ENCODE peak calls at places on chromosomes 11 and 22, in nine cellular contexts. V is neuronal stem cell, D is thoracic aorta, N is heart right ventricle, H is tibial artery, T is aorta, L is HepG2, M is sigmoid colon, Z is psoas muscle. K is an unnamed sample.

GRCh38 chr11:122116591-122116990 is 576 bp upstream of the BLID start:
- DNase-seq in V (no peak), D (no peak), N (no peak), H (no peak), T (no peak), L (no peak), M (no peak), Z (no peak), K (no peak)

GRCh38 chr22:37922177-37922576 is 16.1 kb downstream of the MICALL1 start:
- DNase-seq in V (no peak), D (no peak), N (no peak), H (no peak), T (no peak), L (no peak), M (no peak), Z (no peak), K (no peak)

GRCh38 chr11:122097419-122098001 is 18.5 kb downstream of the BLID start:
- DNase-seq in V (no peak), D (no peak), N (no peak), H (no peak), T (no peak), L (no peak), M (no peak), Z (no peak), K (no peak)

GRCh38 chr11:46216040-46216764 is 61.3 kb upstream of the CREB3L1 start:
- DNase-seq in V (no peak), D (no peak), N (no peak), H (no peak), T (no peak), L (no peak), M (no peak), Z (no peak), K (no peak)

GRCh38 chr11:47355283-47356128 is 3.0 kb upstream of the MYBPC3 start:
- DNase-seq in V (peak), D (peak), N (peak), H (peak), T (peak), L (peak), M (peak), Z (peak), K (peak)

GRCh38 chr11:71397961-71398360 is 50.2 kb downstream of the DHCR7 start:
- DNase-seq in V (no peak), D (no peak), N (no peak), H (no peak), T (no peak), L (no peak), M (no peak), Z (no peak), K (no peak)

GRCh38 chr11:66976048-66976467 is 954 bp downstream of the C11orf86 start:
- DNase-seq in V (peak), D (no peak), N (no peak), H (no peak), T (no peak), L (peak), M (no peak), Z (no peak), K (peak)

GRCh38 chr11:46106530-46107407 is 14.5 kb downstream of the PHF21A start:
- DNase-seq in V (no peak), D (no peak), N (no peak), H (no peak), T (no peak), L (no peak), M (no peak), Z (no peak), K (no peak)

GRCh38 chr11:31246451-31247165 is 122.9 kb downstream of the DCDC1 start:
- DNase-seq in V (no peak), D (no peak), N (no peak), H (peak), T (no peak), L (no peak), M (no peak), Z (peak), K (peak)

GRCh38 chr22:41976961-41977566 is 7.8 kb downstream of the SEPTIN3 start:
- DNase-seq in V (no peak), D (no peak), N (no peak), H (no peak), T (no peak), L (no peak), M (no peak), Z (no peak), K (peak)

GRCh38 chr11:57900315-57900714 is 123.4 kb upstream of the OR9Q1 start:
- DNase-seq in V (no peak), D (no peak), N (no peak), H (no peak), T (no peak), L (no peak), M (no peak), Z (no peak), K (no peak)

GRCh38 chr22:39149915-39150847 is 2.3 kb downstream of the CBX7 start:
- DNase-seq in V (no peak), D (no peak), N (no peak), H (peak), T (peak), L (peak), M (peak), Z (peak), K (no peak)

GRCh38 chr11:67636962-67637361 is 2.6 kb downstream of the TBX10 start:
- DNase-seq in V (no peak), D (no peak), N (no peak), H (no peak), T (no peak), L (no peak), M (peak), Z (no peak), K (no peak)

GRCh38 chr11:134905966-134906955 is 494.2 kb upstream of the B3GAT1 start:
- DNase-seq in V (no peak), D (no peak), N (no peak), H (no peak), T (no peak), L (no peak), M (no peak), Z (no peak), K (no peak)

GRCh38 chr22:39122772-39123470 is 25.9 kb downstream of the APOBEC3H start:
- DNase-seq in V (no peak), D (no peak), N (no peak), H (no peak), T (no peak), L (no peak), M (peak), Z (no peak), K (no peak)

GRCh38 chr11:97525273-97525672 is 1135.5 kb downstream of the JRKL start:
- DNase-seq in V (no peak), D (no peak), N (no peak), H (no peak), T (no peak), L (no peak), M (no peak), Z (no peak), K (no peak)

GRCh38 chr11:11965656-11966353 is 42.6 kb downstream of the DKK3 start:
- DNase-seq in V (no peak), D (no peak), N (no peak), H (no peak), T (no peak), L (no peak), M (peak), Z (peak), K (peak)

GRCh38 chr11:63945482-63946163 is 6.8 kb downstream of the NAA40 start:
- DNase-seq in V (peak), D (peak), N (peak), H (peak), T (peak), L (peak), M (peak), Z (peak), K (peak)

GRCh38 chr11:13923182-13923581 is 39.3 kb upstream of the SPON1 start:
- DNase-seq in V (no peak), D (no peak), N (no peak), H (no peak), T (no peak), L (no peak), M (no peak), Z (no peak), K (no peak)

GRCh38 chr11:25925359-25925758 is 406.6 kb upstream of the ANO3 start:
- DNase-seq in V (no peak), D (no peak), N (no peak), H (no peak), T (no peak), L (no peak), M (no peak), Z (no peak), K (no peak)

GRCh38 chr11:117634756-117635593 is 162.0 kb downstream of the DSCAML1 start:
- DNase-seq in V (no peak), D (no peak), N (no peak), H (no peak), T (no peak), L (no peak), M (no peak), Z (no peak), K (peak)

GRCh38 chr11:42524534-42525227 is 787.1 kb upstream of the API5 start:
- DNase-seq in V (peak), D (no peak), N (no peak), H (peak), T (no peak), L (peak), M (peak), Z (no peak), K (peak)

GRCh38 chr11:93492464-93493251 is 50.5 kb downstream of the SMCO4 start:
- DNase-seq in V (no peak), D (no peak), N (no peak), H (no peak), T (no peak), L (peak), M (no peak), Z (no peak), K (no peak)

GRCh38 chr11:121253951-121254350 is 38.6 kb upstream of the SC5D start:
- DNase-seq in V (no peak), D (no peak), N (no peak), H (no peak), T (no peak), L (no peak), M (no peak), Z (no peak), K (no peak)

GRCh38 chr11:76314741-76315090 is 66.2 kb downstream of the THAP12 start:
- DNase-seq in V (no peak), D (no peak), N (no peak), H (no peak), T (no peak), L (no peak), M (no peak), Z (no peak), K (no peak)

GRCh38 chr11:83235825-83236224 is 42.3 kb downstream of the ANKRD42 start:
- DNase-seq in V (no peak), D (no peak), N (no peak), H (no peak), T (no peak), L (no peak), M (no peak), Z (no peak), K (no peak)

GRCh38 chr11:116567721-116568242 is 205.0 kb downstream of the BUD13 start:
- DNase-seq in V (no peak), D (no peak), N (no peak), H (no peak), T (no peak), L (no peak), M (no peak), Z (no peak), K (no peak)

GRCh38 chr22:33579448-33580093 is 340.7 kb downstream of the LARGE1 start:
- DNase-seq in V (peak), D (no peak), N (peak), H (peak), T (no peak), L (peak), M (peak), Z (peak), K (peak)

GRCh38 chr22:35510481-35510934 is 30.1 kb upstream of the RASD2 start:
- DNase-seq in V (no peak), D (no peak), N (no peak), H (no peak), T (no peak), L (no peak), M (no peak), Z (no peak), K (no peak)

GRCh38 chr11:100920571-100920970 is 209.0 kb downstream of the PGR start:
- DNase-seq in V (no peak), D (no peak), N (no peak), H (no peak), T (no peak), L (no peak), M (no peak), Z (no peak), K (no peak)

GRCh38 chr11:96038046-96038445 is 114.1 kb upstream of the MTMR2 start:
- DNase-seq in V (no peak), D (no peak), N (no peak), H (no peak), T (no peak), L (no peak), M (no peak), Z (no peak), K (no peak)

GRCh38 chr22:31093090-31093850 is 12.2 kb downstream of the SMTN start:
- DNase-seq in V (no peak), D (no peak), N (peak), H (no peak), T (peak), L (no peak), M (peak), Z (peak), K (peak)

GRCh38 chr11:7490535-7490934 is 5.2 kb downstream of the OLFML1 start:
- DNase-seq in V (no peak), D (no peak), N (no peak), H (no peak), T (no peak), L (no peak), M (no peak), Z (no peak), K (no peak)

GRCh38 chr11:1744137-1744878 is 6.1 kb downstream of the IFITM10 start:
- DNase-seq in V (no peak), D (no peak), N (peak), H (no peak), T (peak), L (no peak), M (no peak), Z (peak), K (peak)

GRCh38 chr11:23404225-23405160 is 544.2 kb upstream of the CCDC179 start:
- DNase-seq in V (no peak), D (no peak), N (no peak), H (no peak), T (peak), L (no peak), M (peak), Z (no peak), K (no peak)

GRCh38 chr22:46577361-46578249 is 40.2 kb upstream of the CELSR1 start:
- DNase-seq in V (no peak), D (no peak), N (peak), H (no peak), T (peak), L (no peak), M (peak), Z (peak), K (peak)

GRCh38 chr11:62398011-62398994 is 20.5 kb upstream of the SCGB1A1 start:
- DNase-seq in V (no peak), D (no peak), N (peak), H (peak), T (peak), L (peak), M (peak), Z (peak), K (peak)

GRCh38 chr11:77175869-77176539 is 48.0 kb downstream of the MYO7A start:
- DNase-seq in V (no peak), D (no peak), N (peak), H (peak), T (no peak), L (no peak), M (peak), Z (peak), K (peak)

GRCh38 chr22:23282986-23283385 is 102.7 kb downstream of the BCR start:
- DNase-seq in V (no peak), D (no peak), N (no peak), H (no peak), T (no peak), L (no peak), M (no peak), Z (no peak), K (peak)

GRCh38 chr22:49892226-49892899 is 25.9 kb downstream of the ALG12 start:
- DNase-seq in V (no peak), D (no peak), N (peak), H (no peak), T (peak), L (no peak), M (no peak), Z (peak), K (no peak)
- H3K27ac ChIP-seq in V (no peak), D (no peak), N (no peak), H (no peak), T (no peak), L (no peak), M (no peak), Z (peak), K (no peak)

DNA sequence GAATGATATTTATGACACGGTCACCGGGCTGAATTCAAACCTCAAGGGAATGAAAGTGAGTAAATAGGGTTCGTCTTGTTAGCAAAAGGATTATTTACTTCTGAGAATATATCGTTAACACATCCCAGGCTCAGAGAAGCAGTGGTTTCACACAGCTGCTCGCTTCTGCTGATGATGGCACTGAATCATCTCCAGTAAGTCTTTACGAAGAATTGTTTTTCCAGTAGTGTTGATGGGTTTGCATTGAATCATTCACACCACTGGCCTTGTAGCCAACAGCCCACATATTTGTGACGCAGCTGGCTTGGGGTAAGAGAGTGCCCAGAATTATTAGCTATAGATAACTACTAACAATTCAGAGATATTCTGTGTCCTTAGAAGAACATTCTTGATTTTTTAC is 236.3 kb downstream of the CADM1 start:
- DNase-seq in V (no peak), D (no peak), N (no peak), H (no peak), T (no peak), L (no peak), M (no peak), Z (no peak), K (no peak)
- H3K27ac ChIP-seq in V (no peak), D (no peak), N (no peak), H (no peak), T (no peak), L (no peak), M (no peak), Z (peak), K (peak)

DNA sequence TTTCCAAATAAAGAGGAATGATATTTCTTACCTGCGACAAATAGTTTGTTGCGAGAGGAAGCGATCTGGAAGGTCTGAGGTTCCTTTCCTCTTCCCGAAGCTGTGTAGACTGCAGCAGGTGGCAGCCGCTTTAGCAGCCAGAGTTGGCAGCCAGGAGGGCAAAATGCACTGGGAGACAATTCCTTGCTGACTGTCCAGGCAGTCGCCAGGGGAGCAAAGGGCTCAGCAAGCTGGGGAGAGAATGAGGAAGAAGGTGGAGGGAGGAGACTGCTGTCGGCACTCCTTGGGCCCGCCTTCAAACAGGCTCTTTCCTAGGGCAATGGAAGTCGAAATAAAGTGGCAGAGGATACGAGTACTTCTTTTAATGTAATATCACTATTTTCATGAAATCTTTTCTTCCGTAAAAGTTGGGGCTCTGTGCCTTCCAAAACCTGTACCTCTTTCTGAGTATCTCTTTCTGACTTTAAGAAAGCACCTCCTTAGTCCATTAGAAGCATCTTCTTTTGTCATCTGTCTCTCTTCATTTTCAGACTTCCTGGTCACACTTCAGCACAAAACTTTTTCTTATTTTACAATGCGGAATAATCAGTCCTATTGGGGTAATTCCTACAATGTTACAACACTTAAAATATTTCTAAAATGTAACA is at the start of gene IL18:
- DNase-seq in V (no peak), D (no peak), N (peak), H (peak), T (no peak), L (no peak), M (peak), Z (peak), K (peak)
- H3K27ac ChIP-seq in V (no peak), D (no peak), N (no peak), H (no peak), T (no peak), L (no peak), M (no peak), Z (peak), K (no peak)

DNA sequence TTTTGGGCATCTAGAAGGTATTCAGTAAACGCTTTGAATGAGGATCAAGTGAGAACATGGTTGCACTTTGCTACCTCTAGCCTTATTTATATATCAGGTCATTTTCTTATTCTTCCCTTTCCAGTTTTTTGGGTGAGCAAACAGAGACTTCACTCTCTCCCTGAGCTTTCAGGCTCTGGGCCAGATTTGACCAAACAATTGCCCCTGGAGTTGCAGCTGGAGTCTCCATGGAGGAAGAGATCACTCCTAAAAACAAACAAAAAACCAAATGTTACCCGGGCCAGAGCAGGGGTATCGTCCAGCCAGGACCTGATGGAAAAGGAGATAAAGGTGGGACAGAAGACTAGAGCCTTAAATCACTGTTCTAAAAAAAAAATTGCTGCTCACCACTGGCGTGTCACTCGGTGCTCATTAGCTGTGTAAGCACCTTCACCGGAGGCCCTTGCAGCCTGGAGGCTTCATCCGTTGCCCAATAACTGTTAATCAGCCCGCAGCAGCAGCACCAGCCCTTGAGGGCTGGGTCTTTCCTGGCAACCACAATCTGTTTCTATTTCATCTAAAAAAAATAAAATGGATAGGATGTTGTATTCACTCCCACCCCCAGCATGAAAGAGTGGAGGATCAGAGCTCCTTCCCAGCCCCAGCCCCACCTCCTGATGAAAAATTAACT is 125.0 kb downstream of the PKNOX2 start:
- DNase-seq in V (no peak), D (no peak), N (no peak), H (no peak), T (no peak), L (no peak), M (no peak), Z (no peak), K (no peak)
- H3K27ac ChIP-seq in V (no peak), D (no peak), N (no peak), H (no peak), T (no peak), L (no peak), M (no peak), Z (no peak), K (no peak)